ENCODE peak calls at places on chromosomes 7 and 10, in four cellular contexts. F is NT2/D1, D is neural progenitor cell, G is OCI-LY7. C is an unnamed sample.
A peak's percentile ranks its signal among the peaks of the same experiment; 100 is the strongest.

GRCh38 chr7:47293884-47294568 is 287.9 kb downstream of the TNS3 start:
- DNase-seq in F (no peak), D (no peak), G (no peak), C (no peak)

GRCh38 chr10:13788320-13788600 is 201.5 kb downstream of the PRPF18 start:
- DNase-seq in F (no peak), D (no peak), G (no peak), C (no peak)

GRCh38 chr7:108459922-108460551 is 3.8 kb upstream of the NRCAM start:
- DNase-seq in F (no peak), D (peak; percentile 58), G (peak; percentile 46), C (peak; percentile 69)

GRCh38 chr7:445563-446288 is 73.9 kb downstream of the PDGFA start:
- DNase-seq in F (no peak), D (no peak), G (no peak), C (no peak)

GRCh38 chr10:110533149-110533548 is 34.3 kb upstream of the SMC3 start:
- DNase-seq in F (no peak), D (peak; percentile 62), G (peak; percentile 35), C (no peak)

GRCh38 chr7:30553141-30553540 is 41.5 kb upstream of the GARS1 start:
- DNase-seq in F (no peak), D (no peak), G (no peak), C (no peak)

GRCh38 chr7:99997545-99998137 is 17.8 kb upstream of the ZKSCAN1 start:
- DNase-seq in F (peak; percentile 33), D (peak; percentile 40), G (no peak), C (peak; percentile 10)

GRCh38 chr10:77456414-77456813 is 181.2 kb downstream of the KCNMA1 start:
- DNase-seq in F (no peak), D (no peak), G (no peak), C (no peak)

GRCh38 chr10:122462533-122463465 is 1.4 kb downstream of the HTRA1 start:
- DNase-seq in F (no peak), D (peak; percentile 34), G (no peak), C (no peak)

GRCh38 chr10:7301039-7301768 is 109.6 kb downstream of the SFMBT2 start:
- DNase-seq in F (no peak), D (peak; percentile 47), G (no peak), C (no peak)

GRCh38 chr10:14736600-14737081 is 38.1 kb downstream of the FAM107B start:
- DNase-seq in F (no peak), D (peak; percentile 30), G (peak; percentile 83), C (peak; percentile 39)

GRCh38 chr7:17062433-17063383 is 180.9 kb upstream of the AGR3 start:
- DNase-seq in F (no peak), D (no peak), G (no peak), C (peak; percentile 8)

GRCh38 chr10:58027431-58027830 is 240.3 kb downstream of the IPMK start:
- DNase-seq in F (no peak), D (peak; percentile 4), G (no peak), C (no peak)

GRCh38 chr10:48900296-48900695 is 39.3 kb downstream of the LRRC18 start:
- DNase-seq in F (no peak), D (no peak), G (no peak), C (no peak)

GRCh38 chr7:42093361-42093905 is 143.6 kb downstream of the GLI3 start:
- DNase-seq in F (no peak), D (no peak), G (no peak), C (no peak)

GRCh38 chr10:24762966-24763623 is 39.4 kb upstream of the ARHGAP21 start:
- DNase-seq in F (peak; percentile 22), D (no peak), G (no peak), C (no peak)

GRCh38 chr10:75260990-75261389 is 25.2 kb upstream of the COMTD1 start:
- DNase-seq in F (no peak), D (no peak), G (no peak), C (no peak)

GRCh38 chr7:39073432-39073831 is 95.7 kb downstream of the POU6F2 start:
- DNase-seq in F (no peak), D (peak; percentile 71), G (no peak), C (no peak)

GRCh38 chr7:55965805-55966421 is 1.5 kb downstream of the NIPSNAP2 start:
- DNase-seq in F (no peak), D (no peak), G (no peak), C (no peak)

GRCh38 chr10:21161090-21161625 is 264.0 kb upstream of the NEBL start:
- DNase-seq in F (no peak), D (peak; percentile 44), G (no peak), C (no peak)

GRCh38 chr10:111874586-111874985 is 309.0 kb downstream of the GPAM start:
- DNase-seq in F (no peak), D (no peak), G (no peak), C (no peak)

GRCh38 chr10:111872591-111872990 is 311.0 kb downstream of the GPAM start:
- DNase-seq in F (no peak), D (no peak), G (no peak), C (peak; percentile 83)

GRCh38 chr10:111877274-111877673 is 306.3 kb downstream of the GPAM start:
- DNase-seq in F (no peak), D (no peak), G (no peak), C (no peak)

GRCh38 chr10:111873041-111873440 is 310.5 kb downstream of the GPAM start:
- DNase-seq in F (no peak), D (no peak), G (no peak), C (no peak)

DNA sequence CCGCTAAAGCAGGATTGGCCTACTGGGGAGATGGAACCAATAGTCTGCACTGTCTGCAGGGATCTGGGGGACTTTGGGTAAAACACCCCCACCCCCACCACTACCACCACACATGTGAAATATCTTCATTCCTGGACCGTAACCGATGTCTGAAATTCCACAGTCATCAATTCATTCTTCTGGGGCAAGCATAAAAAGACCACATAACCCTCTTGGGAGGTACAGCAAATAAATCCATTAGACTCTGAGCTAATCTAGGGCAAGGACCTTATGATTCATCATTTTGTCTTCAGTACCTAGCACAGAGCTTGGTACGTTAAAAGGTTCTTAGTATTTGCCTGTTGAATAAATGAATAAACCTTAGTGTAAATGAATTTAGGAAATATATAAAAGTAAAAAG is 307.8 kb downstream of the GPAM start:
- DNase-seq in F (no peak), D (no peak), G (no peak), C (no peak)
- H3K4me1 ChIP-seq in F (no peaks in the 10 kb centered on the region), D (no peaks in the 10 kb centered on the region), G (no peaks in the 10 kb centered on the region), C (peaks cover 9% of the 10 kb centered on the region)

GRCh38 chr10:62047960-62048383 is 146.5 kb downstream of the ARID5B start:
- DNase-seq in F (no peak), D (no peak), G (peak; percentile 44), C (peak; percentile 59)
- H3K4me1 ChIP-seq in F (no peaks in the 10 kb centered on the region), D (peaks cover 11% of the 10 kb centered on the region), G (peaks cover 84% of the 10 kb centered on the region), C (peaks cover 60% of the 10 kb centered on the region)

GRCh38 chr7:73829505-73829904 is 1.3 kb upstream of the CLDN4 start:
- DNase-seq in F (no peak), D (no peak), G (no peak), C (no peak)

GRCh38 chr7:73829921-73830617 is 727 bp upstream of the CLDN4 start:
- DNase-seq in F (no peak), D (no peak), G (no peak), C (no peak)

GRCh38 chr7:73828107-73828803 is 2.5 kb upstream of the CLDN4 start:
- DNase-seq in F (no peak), D (no peak), G (no peak), C (no peak)

GRCh38 chr7:73828972-73829371 is 1.8 kb upstream of the CLDN4 start:
- DNase-seq in F (no peak), D (no peak), G (no peak), C (no peak)

GRCh38 chr7:73827568-73828106 is 3.2 kb upstream of the CLDN4 start:
- DNase-seq in F (no peak), D (no peak), G (no peak), C (no peak)
- H3K4me1 ChIP-seq in F (peaks cover 21% of the 10 kb centered on the region), D (peaks cover 38% of the 10 kb centered on the region), G (peaks cover 18% of the 10 kb centered on the region), C (peaks cover 4% of the 10 kb centered on the region)

GRCh38 chr7:124724079-124724478 is 41.5 kb downstream of the GPR37 start:
- DNase-seq in F (no peak), D (no peak), G (no peak), C (no peak)
- H3K4me1 ChIP-seq in F (no peaks in the 10 kb centered on the region), D (peaks cover 19% of the 10 kb centered on the region), G (no peaks in the 10 kb centered on the region), C (no peaks in the 10 kb centered on the region)

GRCh38 chr10:114624422-114624821 is 33.7 kb downstream of the ABLIM1 start:
- DNase-seq in F (no peak), D (no peak), G (no peak), C (no peak)
- H3K4me1 ChIP-seq in F (no peaks in the 10 kb centered on the region), D (no peaks in the 10 kb centered on the region), G (no peaks in the 10 kb centered on the region), C (no peaks in the 10 kb centered on the region)

DNA sequence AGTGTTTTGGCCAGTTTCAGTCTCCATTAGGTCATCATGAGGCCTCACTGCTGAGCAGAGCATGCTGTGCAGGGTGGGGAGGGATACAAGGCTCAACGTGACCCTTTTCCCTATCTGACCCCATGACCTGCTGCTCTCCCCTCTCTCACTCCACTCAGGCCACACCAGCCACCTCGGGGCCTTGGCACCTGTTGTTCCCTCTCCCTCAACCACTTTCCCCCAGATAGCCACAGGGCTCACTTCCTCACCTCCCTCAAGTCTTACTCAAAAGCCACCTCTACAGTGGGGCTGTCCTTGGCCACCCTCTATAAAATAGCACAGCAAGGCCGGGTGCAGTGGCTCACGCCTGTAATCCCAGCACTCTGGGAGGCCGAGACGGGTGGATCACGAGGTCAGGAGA is 13.9 kb downstream of the SH3PXD2A start:
- DNase-seq in F (no peak), D (no peak), G (no peak), C (no peak)
- H3K4me1 ChIP-seq in F (peaks cover 11% of the 10 kb centered on the region), D (peaks cover 27% of the 10 kb centered on the region), G (peaks cover 33% of the 10 kb centered on the region), C (peaks cover 18% of the 10 kb centered on the region)

DNA sequence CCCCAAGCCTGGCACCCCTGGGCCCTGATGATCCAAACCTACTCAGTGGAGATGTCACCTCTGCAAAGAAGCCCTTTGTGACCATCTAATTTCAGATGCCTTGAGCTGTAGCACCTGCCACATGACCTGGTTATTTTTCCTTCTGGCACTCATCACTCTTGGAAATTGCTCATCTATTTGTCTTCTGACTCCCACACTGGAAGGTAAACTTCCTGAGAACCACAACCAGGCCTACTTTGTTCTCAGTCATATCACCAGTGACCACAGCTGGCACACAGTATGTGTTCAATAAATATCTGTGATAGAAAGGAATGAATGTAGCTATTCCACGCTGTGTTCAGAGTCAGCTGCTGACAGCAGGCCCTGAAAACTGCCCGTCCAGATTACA is 97.1 kb downstream of the SH3PXD2A start:
- DNase-seq in F (no peak), D (no peak), G (no peak), C (no peak)
- H3K4me1 ChIP-seq in F (peaks cover 21% of the 10 kb centered on the region), D (peaks cover 28% of the 10 kb centered on the region), G (peaks cover 19% of the 10 kb centered on the region), C (peaks cover 28% of the 10 kb centered on the region)

GRCh38 chr10:73614711-73615110 is 23.6 kb upstream of the USP54 start:
- DNase-seq in F (no peak), D (no peak), G (no peak), C (no peak)
- H3K4me1 ChIP-seq in F (no peaks in the 10 kb centered on the region), D (no peaks in the 10 kb centered on the region), G (no peaks in the 10 kb centered on the region), C (no peaks in the 10 kb centered on the region)

GRCh38 chr7:155363852-155364600 is 66.3 kb downstream of the INSIG1 start:
- DNase-seq in F (no peak), D (no peak), G (peak; percentile 48), C (peak; percentile 8)
- H3K4me1 ChIP-seq in F (peaks cover 13% of the 10 kb centered on the region), D (peaks cover 9% of the 10 kb centered on the region), G (peaks cover 34% of the 10 kb centered on the region), C (no peaks in the 10 kb centered on the region)